ENCODE peak calls at places on chromosomes 2 and 18, in eight cellular contexts. J, D, I, S, X, L, V and M are unnamed samples.
A peak's percentile ranks its signal among the peaks of the same experiment; 100 is the strongest.

GRCh38 chr18:9838144-9838877 is 47.5 kb upstream of the TXNDC2 start:
- DNase-seq in S (no peak), L (peak; percentile 83), D (peak; percentile 91), J (no peak), V (peak; percentile 35), X (no peak), I (peak; percentile 82), M (peak; percentile 99)

GRCh38 chr2:61658841-61659780 is 121.0 kb upstream of the XPO1 start:
- DNase-seq in S (peak; percentile 42), X (no peak), L (peak; percentile 51), D (peak; percentile 91), J (peak; percentile 72), V (peak; percentile 64), I (no peak), M (peak; percentile 20)

GRCh38 chr2:47029737-47030524 is 114.3 kb upstream of the MCFD2 start:
- DNase-seq in L (peak; percentile 40), D (no peak), V (no peak), I (no peak), S (no peak), X (no peak), J (no peak), M (no peak)

GRCh38 chr2:26616032-26616863 is 24.9 kb downstream of the CIB4 start:
- DNase-seq in J (no peak), L (no peak), X (no peak), V (no peak), S (no peak), D (no peak), I (no peak), M (no peak)

GRCh38 chr18:22272242-22272641 is 102.9 kb downstream of the GATA6 start:
- DNase-seq in V (peak; percentile 13), D (no peak), I (no peak), X (no peak), J (no peak), L (no peak), S (no peak), M (no peak)

GRCh38 chr2:40400336-40400953 is 51.4 kb downstream of the SLC8A1 start:
- DNase-seq in D (peak; percentile 10), V (peak; percentile 48), L (peak; percentile 20), S (no peak), I (no peak), X (no peak), J (peak; percentile 44), M (no peak)

GRCh38 chr2:53505814-53506213 is 261.8 kb upstream of the CHAC2 start:
- DNase-seq in L (peak; percentile 71), D (no peak), V (no peak), J (no peak), S (no peak), X (no peak), I (no peak), M (no peak)

GRCh38 chr2:7567646-7568045 is 650.4 kb downstream of the RNF144A start:
- DNase-seq in J (no peak), S (no peak), X (no peak), D (peak; percentile 19), L (no peak), V (no peak), I (no peak), M (no peak)

GRCh38 chr2:15672961-15673918 is 81.6 kb downstream of the DDX1 start:
- DNase-seq in V (no peak), L (no peak), X (no peak), I (no peak), D (no peak), S (no peak), J (no peak), M (no peak)

GRCh38 chr18:7779226-7779625 is 212.1 kb downstream of the PTPRM start:
- DNase-seq in D (no peak), V (no peak), X (no peak), S (no peak), L (no peak), I (no peak), J (no peak), M (no peak)

GRCh38 chr2:83051538-83052192 is 1407.4 kb downstream of the SUCLG1 start:
- DNase-seq in D (no peak), L (peak; percentile 13), J (no peak), S (no peak), I (no peak), X (no peak), V (peak; percentile 76), M (no peak)

GRCh38 chr18:77086034-77086433 is 46.5 kb downstream of the MBP start:
- DNase-seq in D (no peak), V (no peak), X (no peak), S (no peak), I (no peak), L (peak; percentile 92), J (peak; percentile 97), M (no peak)

GRCh38 chr2:70994445-70995226 is at the start of gene TEX261:
- DNase-seq in X (peak; percentile 78), I (peak; percentile 90), J (peak; percentile 74), L (peak; percentile 83), S (peak; percentile 91), D (peak; percentile 95), V (peak; percentile 84), M (peak; percentile 39)
- H3K4me3 ChIP-seq in X (peak within 1 kb of the TSS; percentile 82), I (peak within 1 kb of the TSS; percentile 94), J (peak within 1 kb of the TSS; percentile 68), L (peak within 1 kb of the TSS; percentile 61), S (peak within 1 kb of the TSS; percentile 87), D (peak within 1 kb of the TSS; percentile 95), V (peak within 1 kb of the TSS; percentile 88), M (peak within 1 kb of the TSS; percentile 81)

GRCh38 chr2:31137211-31138036 is 816 bp downstream of the GALNT14 start:
- DNase-seq in J (peak; percentile 5), D (peak; percentile 54), V (no peak), L (no peak), S (no peak), X (no peak), I (no peak), M (no peak)

GRCh38 chr2:31140151-31140550 is 1.9 kb upstream of the GALNT14 start:
- DNase-seq in I (no peak), S (no peak), D (no peak), X (no peak), J (no peak), V (no peak), L (no peak), M (no peak)

GRCh38 chr2:31138037-31138962 is at the start of gene GALNT14:
- DNase-seq in D (peak; percentile 81), S (no peak), I (peak; percentile 62), V (peak; percentile 9), L (peak; percentile 27), J (peak; percentile 25), X (no peak), M (no peak)

GRCh38 chr2:31142106-31142505 is 3.9 kb upstream of the GALNT14 start:
- DNase-seq in D (no peak), S (no peak), V (no peak), X (no peak), L (no peak), J (no peak), I (no peak), M (no peak)

DNA sequence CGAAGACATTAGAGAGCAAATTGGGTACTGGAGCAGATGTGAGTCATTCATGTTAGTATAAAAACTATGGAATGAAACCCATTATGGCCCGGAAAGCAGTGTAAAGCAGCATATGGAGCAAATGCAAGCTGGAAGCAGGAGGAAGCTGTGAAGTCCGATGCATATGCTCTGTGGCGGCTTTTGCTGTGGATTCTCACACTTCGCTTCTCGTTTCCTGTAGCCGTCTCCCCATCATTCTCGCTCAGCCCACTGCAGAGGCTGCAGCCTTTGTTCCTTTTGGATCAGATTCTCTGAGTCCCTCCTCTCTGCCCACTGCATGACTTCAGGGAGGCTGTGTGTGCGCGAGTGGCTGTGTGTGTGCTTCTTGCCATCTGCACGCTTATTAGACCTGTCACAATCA is 3.3 kb upstream of the GALNT14 start:
- DNase-seq in J (no peak), V (no peak), I (no peak), D (no peak), X (no peak), L (no peak), S (no peak), M (no peak)
- TF ChIP-seq CTCF in J (no peak), V (no peak), I (no peak), D (no peak), X (no peak), L (no peak), S (no peak), M (no peak)

GRCh38 chr2:218369374-218369773 is 12.7 kb upstream of the SLC11A1 start:
- DNase-seq in V (no peak), S (no peak), D (no peak), J (no peak), L (no peak), I (no peak), X (no peak), M (no peak)

GRCh38 chr2:218368621-218369153 is 12.0 kb downstream of the CATIP start:
- DNase-seq in D (peak; percentile 72), I (no peak), L (peak; percentile 54), X (no peak), J (peak; percentile 14), S (no peak), V (no peak), M (no peak)

GRCh38 chr2:218368150-218368528 is 11.5 kb downstream of the CATIP start:
- DNase-seq in V (no peak), X (no peak), J (no peak), I (no peak), S (no peak), D (no peak), L (no peak), M (no peak)

GRCh38 chr2:218366621-218367414 is 10.2 kb downstream of the CATIP start:
- DNase-seq in V (no peak), I (no peak), D (no peak), X (no peak), S (no peak), J (no peak), L (no peak), M (no peak)

DNA sequence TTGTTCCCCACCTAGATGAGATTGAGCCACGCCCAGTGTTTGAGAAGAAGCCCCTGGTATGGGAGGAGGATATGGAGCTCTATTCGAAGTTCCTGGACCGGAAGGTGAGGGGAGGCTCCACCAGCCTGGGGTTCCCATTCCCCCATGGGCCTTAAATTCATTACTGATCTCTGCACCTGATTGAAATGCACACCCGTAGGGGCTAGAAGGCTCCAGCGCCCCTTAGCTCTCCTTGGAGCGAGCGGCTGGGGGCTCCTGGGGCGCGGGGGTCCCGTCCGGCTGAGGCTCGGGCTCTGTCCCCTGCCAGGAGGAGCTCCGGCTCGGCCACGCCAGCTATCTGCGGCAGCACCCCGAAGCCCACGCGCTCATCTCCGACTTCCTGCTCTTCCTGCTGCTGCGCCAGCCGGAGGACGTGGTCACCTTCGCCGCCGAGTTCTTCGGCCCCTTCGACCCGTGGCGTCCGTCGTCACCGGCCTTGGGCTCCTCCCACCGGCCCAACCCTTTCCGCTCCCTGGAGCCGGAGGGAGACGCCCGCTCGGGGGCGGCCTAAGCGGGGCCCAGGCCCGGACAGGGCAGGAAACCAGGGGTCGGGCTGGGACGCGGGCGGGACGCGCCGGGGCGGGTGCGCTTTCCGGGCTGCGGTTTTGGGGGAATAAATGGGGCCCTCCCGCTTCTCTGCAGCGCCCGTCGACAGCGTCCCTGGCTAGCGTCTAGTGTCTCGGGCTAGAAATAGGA is 10.9 kb downstream of the CATIP start:
- DNase-seq in X (peak; percentile 82), L (peak; percentile 78), I (peak; percentile 96), D (peak; percentile 93), V (peak; percentile 65), J (peak; percentile 64), S (peak; percentile 92), M (no peak)
- H3K4me3 ChIP-seq in X (peak overlapping the region; percentile 28), L (peak overlapping the region; percentile 57), I (peak overlapping the region; percentile 50), D (peak overlapping the region; percentile 85), V (peak overlapping the region; percentile 49), J (peak overlapping the region; percentile 48), S (peak overlapping the region; percentile 56), M (peak overlapping the region; percentile 45)

DNA sequence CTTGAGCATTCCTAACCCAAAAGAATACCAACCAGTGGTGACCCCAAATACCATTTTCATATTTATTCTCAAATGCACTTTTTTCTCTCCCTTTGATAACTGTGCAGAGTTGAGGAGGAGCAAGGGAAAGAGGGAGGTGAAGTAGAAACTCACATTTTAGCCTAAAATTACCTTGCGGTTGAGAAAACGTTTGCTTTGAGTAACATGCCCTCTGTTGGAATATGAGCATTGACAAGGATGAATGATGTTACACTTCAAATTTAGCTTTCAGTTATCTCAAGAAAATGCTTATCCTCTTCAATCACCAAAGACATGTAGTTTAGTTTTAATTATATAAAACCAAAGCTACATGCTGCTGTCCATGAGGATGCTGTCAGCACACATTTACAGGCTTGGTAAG is 2.4 kb downstream of the GRP start:
- DNase-seq in S (no peak), I (no peak), D (no peak), X (no peak), L (no peak), J (no peak), V (no peak), M (no peak)
- TF ChIP-seq CTCF in S (no peak), I (no peak), D (no peak), X (no peak), L (no peak), J (no peak), V (no peak), M (no peak)